ENCODE peak calls at places on chromosomes 2 and 18, in six cellular contexts. M, L, Y, E, R and K are unnamed samples.

GRCh38 chr2:64479259-64480198 is 25.6 kb downstream of the LGALSL start:
- DNase-seq in L (no peak), E (no peak), R (no peak), M (no peak), Y (no peak), K (no peak)

GRCh38 chr2:144659731-144660275 is 139.9 kb upstream of the ZEB2 start:
- DNase-seq in E (peak; percentile 94), Y (no peak), R (peak; percentile 56), M (peak; percentile 96), L (no peak), K (no peak)

GRCh38 chr2:218284106-218284811 is 8.0 kb downstream of the TMBIM1 start:
- DNase-seq in Y (peak; percentile 67), R (no peak), M (no peak), L (peak; percentile 85), E (peak; percentile 42), K (no peak)

GRCh38 chr18:77344777-77345507 is 95.3 kb downstream of the GALR1 start:
- DNase-seq in E (no peak), M (no peak), Y (no peak), R (no peak), L (no peak), K (no peak)

GRCh38 chr2:37324786-37325624 is at the start of gene PRKD3:
- DNase-seq in L (peak; percentile 90), M (no peak), Y (peak; percentile 67), E (no peak), R (peak; percentile 66), K (no peak)

GRCh38 chr2:165902929-165903328 is 50.6 kb downstream of the TTC21B start:
- DNase-seq in Y (peak; percentile 21), M (peak; percentile 31), L (peak; percentile 67), E (peak; percentile 5), R (no peak), K (peak; percentile 23)

GRCh38 chr2:39024833-39025232 is 96.0 kb downstream of the SOS1 start:
- DNase-seq in M (no peak), L (peak; percentile 3), R (peak; percentile 5), E (no peak), Y (no peak), K (peak; percentile 2)

GRCh38 chr2:154306261-154306970 is 392.1 kb upstream of the KCNJ3 start:
- DNase-seq in Y (no peak), M (no peak), R (no peak), E (no peak), L (no peak), K (no peak)

GRCh38 chr18:76274470-76275289 is 220.4 kb downstream of the ZNF516 start:
- DNase-seq in L (no peak), E (no peak), M (no peak), Y (no peak), R (peak; percentile 11), K (no peak)

GRCh38 chr2:98936917-98937351 is 909 bp upstream of the CRACDL start:
- DNase-seq in M (no peak), L (no peak), E (no peak), Y (no peak), R (no peak), K (peak; percentile 29)

GRCh38 chr2:195961873-195962272 is 106.8 kb downstream of the DNAH7 start:
- DNase-seq in L (no peak), Y (no peak), E (no peak), R (no peak), M (no peak), K (no peak)

GRCh38 chr2:113406114-113406513 is 31.4 kb upstream of the ZNG1B start:
- DNase-seq in L (no peak), Y (no peak), M (no peak), E (no peak), R (no peak), K (no peak)

GRCh38 chr18:75135158-75135725 is 73.7 kb downstream of the PTGR3 start:
- DNase-seq in Y (no peak), E (no peak), R (no peak), M (no peak), L (no peak), K (no peak)

GRCh38 chr2:199228887-199229819 is 228.6 kb downstream of the SATB2 start:
- DNase-seq in M (peak; percentile 93), R (peak; percentile 19), E (peak; percentile 83), L (peak; percentile 85), Y (no peak), K (no peak)

GRCh38 chr2:205510345-205510744 is 172.0 kb upstream of the NRP2 start:
- DNase-seq in L (no peak), E (no peak), Y (no peak), M (no peak), R (no peak), K (no peak)

GRCh38 chr2:71801969-71802368 is 345.7 kb downstream of the CYP26B1 start:
- DNase-seq in M (peak; percentile 27), E (no peak), R (peak; percentile 58), L (peak; percentile 80), Y (no peak), K (peak; percentile 54)

GRCh38 chr2:26503238-26503880 is 25.4 kb upstream of the OTOF start:
- DNase-seq in E (no peak), M (no peak), R (peak; percentile 91), L (peak; percentile 62), Y (peak; percentile 90), K (no peak)

GRCh38 chr2:43294973-43295603 is 68.7 kb upstream of the ZFP36L2 start:
- DNase-seq in Y (no peak), R (no peak), M (no peak), L (no peak), E (no peak), K (no peak)

GRCh38 chr2:240794178-240794721 is 25.8 kb downstream of the KIF1A start:
- DNase-seq in M (no peak), E (no peak), Y (no peak), L (no peak), R (no peak), K (no peak)

GRCh38 chr2:20465716-20466391 is 19.0 kb downstream of the RHOB start:
- DNase-seq in L (no peak), R (no peak), Y (no peak), E (no peak), M (no peak), K (no peak)

GRCh38 chr2:226763320-226763719 is 36.3 kb downstream of the IRS1 start:
- DNase-seq in R (no peak), E (no peak), Y (no peak), M (no peak), L (peak; percentile 58), K (no peak)

GRCh38 chr2:232488097-232488711 is 570 bp upstream of the ECEL1 start:
- DNase-seq in R (no peak), L (no peak), E (no peak), M (no peak), Y (no peak), K (no peak)

GRCh38 chr18:12092398-12093229 is 1.0 kb upstream of the ANKRD62 start:
- DNase-seq in M (no peak), Y (no peak), L (no peak), E (no peak), R (peak; percentile 53), K (peak; percentile 34)

GRCh38 chr2:3770724-3771415 is 67.5 kb downstream of the DCDC2C start:
- DNase-seq in R (no peak), E (no peak), M (no peak), L (no peak), Y (no peak), K (no peak)

GRCh38 chr2:74671479-74671878 is 17.4 kb downstream of the SEMA4F start:
- DNase-seq in Y (no peak), E (peak; percentile 38), L (no peak), R (no peak), M (no peak), K (no peak)

GRCh38 chr2:147352294-147352693 is 492.5 kb upstream of the ACVR2A start:
- DNase-seq in L (no peak), E (no peak), M (no peak), Y (no peak), R (no peak), K (no peak)

GRCh38 chr2:62441421-62441820 is 64.6 kb downstream of the TMEM17 start:
- DNase-seq in M (no peak), L (no peak), E (no peak), Y (no peak), R (no peak), K (no peak)

GRCh38 chr18:12904012-12904516 is 20.0 kb upstream of the PTPN2 start:
- DNase-seq in E (no peak), M (no peak), R (no peak), Y (peak; percentile 78), L (no peak), K (no peak)

GRCh38 chr2:96408631-96409542 is 73.3 kb downstream of the NCAPH start:
- DNase-seq in M (peak; percentile 43), Y (no peak), L (no peak), E (no peak), R (peak; percentile 26), K (peak; percentile 38)

GRCh38 chr2:233384811-233385488 is 30.7 kb downstream of the DGKD start:
- DNase-seq in E (no peak), L (no peak), Y (no peak), R (no peak), M (no peak), K (no peak)

GRCh38 chr18:48813833-48814489 is 136.8 kb downstream of the SMAD7 start:
- DNase-seq in M (no peak), R (no peak), L (peak; percentile 22), E (no peak), Y (peak; percentile 42), K (no peak)

GRCh38 chr18:51655327-51655698 is 457.8 kb upstream of the MEX3C start:
- DNase-seq in E (no peak), R (no peak), M (no peak), L (no peak), Y (no peak), K (no peak)

GRCh38 chr2:99389371-99389770 is 52.2 kb downstream of the EIF5B start:
- DNase-seq in M (no peak), R (no peak), L (peak; percentile 29), Y (no peak), E (peak; percentile 35), K (no peak)

GRCh38 chr2:9655441-9656269 is 24.9 kb upstream of the YWHAQ start:
- DNase-seq in L (peak; percentile 67), Y (peak; percentile 23), E (peak; percentile 72), M (peak; percentile 58), R (peak; percentile 73), K (no peak)

GRCh38 chr2:177187631-177188312 is 24.8 kb upstream of the HNRNPA3 start:
- DNase-seq in R (no peak), M (peak; percentile 57), E (peak; percentile 44), Y (no peak), L (peak; percentile 74), K (no peak)

GRCh38 chr2:134287323-134287722 is 33.5 kb downstream of the MGAT5 start:
- DNase-seq in L (no peak), M (no peak), R (no peak), Y (peak; percentile 43), E (no peak), K (no peak)

GRCh38 chr18:55833543-55833942 is 245.6 kb upstream of the TCF4 start:
- DNase-seq in Y (no peak), L (peak; percentile 93), M (peak; percentile 93), R (peak; percentile 89), E (peak; percentile 97), K (peak; percentile 19)